ENCODE peak calls at places on chromosomes 11 and 22, in seven cellular contexts. F, C, E, V, S, N and G are unnamed samples.

GRCh38 chr11:122900803-122901202 is 18.2 kb downstream of the JHY start:
- DNase-seq in N (no peak), F (no peak), E (no peak), C (peak; percentile 28), S (no peak), V (no peak), G (no peak)

GRCh38 chr22:38074181-38075104 is 9.5 kb downstream of the SLC16A8 start:
- DNase-seq in E (no peak), C (peak; percentile 41), N (no peak), V (no peak), S (no peak), F (no peak), G (no peak)

GRCh38 chr11:83191491-83191890 is 2.0 kb upstream of the ANKRD42 start:
- DNase-seq in S (no peak), E (no peak), C (no peak), V (no peak), N (no peak), F (no peak), G (no peak)

GRCh38 chr11:19728436-19728835 is 15.8 kb downstream of the NAV2 start:
- DNase-seq in E (no peak), F (no peak), S (no peak), N (no peak), C (peak; percentile 80), V (no peak), G (no peak)

GRCh38 chr11:129593098-129593497 is 217.4 kb downstream of the BARX2 start:
- DNase-seq in N (no peak), C (no peak), V (no peak), F (no peak), S (peak; percentile 44), E (no peak), G (no peak)

GRCh38 chr11:19931141-19931767 is 218.6 kb downstream of the NAV2 start:
- DNase-seq in E (no peak), F (no peak), V (no peak), C (no peak), S (no peak), N (no peak), G (no peak)

GRCh38 chr11:94768602-94769511 is 701 bp downstream of the AMOTL1 start:
- DNase-seq in F (no peak), V (no peak), C (peak; percentile 49), E (peak; percentile 51), N (no peak), S (peak; percentile 42), G (no peak)

GRCh38 chr11:57360991-57361390 is 20.0 kb downstream of the PRG3 start:
- DNase-seq in C (no peak), E (no peak), F (no peak), N (no peak), V (no peak), S (no peak), G (no peak)

GRCh38 chr11:3207530-3208189 is 11.0 kb downstream of the MRGPRG start:
- DNase-seq in C (no peak), S (no peak), N (no peak), F (no peak), V (no peak), E (no peak), G (no peak)

GRCh38 chr11:61126266-61126665 is 24.0 kb downstream of the CD5 start:
- DNase-seq in S (no peak), E (peak; percentile 82), C (no peak), F (no peak), V (no peak), N (no peak), G (no peak)

GRCh38 chr11:102971766-102972165 is 16.2 kb upstream of the MMP13 start:
- DNase-seq in N (no peak), F (no peak), V (no peak), E (no peak), S (no peak), C (peak; percentile 20), G (no peak)

GRCh38 chr11:116840746-116841296 is 3.4 kb upstream of the APOA1 start:
- DNase-seq in E (peak; percentile 10), V (no peak), F (no peak), C (no peak), S (no peak), N (no peak), G (no peak)

GRCh38 chr11:121520243-121521144 is 67.7 kb upstream of the SORL1-AS1 start:
- DNase-seq in F (no peak), E (no peak), S (no peak), N (no peak), V (no peak), C (peak; percentile 89), G (no peak)

GRCh38 chr11:123228489-123229163 is 33.6 kb upstream of the CLMP start:
- DNase-seq in N (no peak), E (no peak), S (no peak), V (no peak), C (no peak), F (no peak), G (no peak)

GRCh38 chr11:71326328-71326940 is 74.1 kb upstream of the SHANK2 start:
- DNase-seq in E (no peak), V (no peak), N (no peak), S (no peak), F (no peak), C (no peak), G (no peak)

GRCh38 chr11:18987454-18988231 is 48.4 kb upstream of the MRGPRX1 start:
- DNase-seq in C (peak; percentile 43), V (no peak), F (no peak), S (no peak), E (no peak), N (no peak), G (no peak)

GRCh38 chr11:127023991-127024390 is 23.4 kb upstream of the KIRREL3 start:
- DNase-seq in N (no peak), V (no peak), F (peak; percentile 37), E (no peak), S (no peak), C (no peak), G (no peak)

GRCh38 chr11:114036156-114036811 is 23.2 kb upstream of the ZBTB16 start:
- DNase-seq in N (peak; percentile 26), V (peak; percentile 84), S (peak; percentile 90), F (peak; percentile 72), C (peak; percentile 18), E (peak; percentile 84), G (peak; percentile 51)

GRCh38 chr11:62542111-62542745 is 4.4 kb downstream of the AHNAK start:
- DNase-seq in E (no peak), F (no peak), C (peak; percentile 23), S (no peak), V (no peak), N (no peak), G (no peak)
- H3K4me1 ChIP-seq in E (peaks cover 46% of the 10 kb centered on the region), F (peaks cover 75% of the 10 kb centered on the region), C (peaks cover 45% of the 10 kb centered on the region), S (peaks cover 13% of the 10 kb centered on the region), V (peaks cover 3% of the 10 kb centered on the region), N (peaks cover 38% of the 10 kb centered on the region), G (peaks cover 77% of the 10 kb centered on the region)

DNA sequence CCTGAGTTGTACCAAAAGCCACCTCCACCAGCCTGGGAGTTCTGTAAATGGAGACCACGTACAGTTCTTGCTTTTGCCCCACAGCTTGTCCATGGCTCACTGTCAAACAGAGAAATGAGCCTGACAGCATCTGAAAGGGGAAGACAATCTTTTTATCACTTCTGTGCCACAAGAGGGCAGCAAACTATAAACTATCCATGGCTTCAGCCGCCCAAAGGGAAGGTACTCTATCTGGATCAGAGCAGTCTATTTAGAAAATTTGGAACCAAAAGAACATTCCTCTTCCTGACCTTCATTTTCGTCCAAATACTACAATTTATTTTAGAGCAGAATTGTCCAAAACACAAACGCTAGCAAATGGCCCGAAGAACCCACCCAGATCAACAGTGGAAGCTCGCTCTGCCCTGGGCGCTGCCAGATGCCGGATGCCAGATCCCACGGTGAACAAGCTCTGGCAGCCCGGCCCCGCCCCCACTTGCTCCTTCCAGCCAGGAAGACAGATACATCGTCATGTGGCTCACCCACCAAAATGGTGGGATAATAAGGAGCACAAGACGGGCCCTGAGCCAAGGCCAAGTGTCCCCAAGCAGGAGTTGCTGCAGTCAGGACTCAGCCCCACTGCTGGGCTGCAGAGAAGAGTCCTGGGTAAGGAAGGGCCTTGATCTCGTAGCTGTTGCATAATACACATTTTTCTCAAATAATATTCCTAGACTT is 23.9 kb upstream of the SCGB1A1 start:
- DNase-seq in N (peak; percentile 69), V (peak; percentile 50), E (peak; percentile 89), C (peak; percentile 80), S (peak; percentile 69), F (peak; percentile 83), G (peak; percentile 63)
- H3K4me1 ChIP-seq in N (no peaks in the 10 kb centered on the region), V (peaks cover 5% of the 10 kb centered on the region), E (peaks cover 24% of the 10 kb centered on the region), C (peaks cover 15% of the 10 kb centered on the region), S (no peaks in the 10 kb centered on the region), F (peaks cover 37% of the 10 kb centered on the region), G (peaks cover 24% of the 10 kb centered on the region)

GRCh38 chr11:36450391-36450714 is 59.7 kb downstream of the TRAF6 start:
- DNase-seq in S (no peak), N (no peak), E (no peak), V (no peak), C (no peak), F (no peak), G (no peak)
- H3K4me1 ChIP-seq in S (no peaks in the 10 kb centered on the region), N (peaks cover 9% of the 10 kb centered on the region), E (peaks cover 19% of the 10 kb centered on the region), V (peaks cover 4% of the 10 kb centered on the region), C (peaks cover 30% of the 10 kb centered on the region), F (peaks cover 35% of the 10 kb centered on the region), G (peaks cover 54% of the 10 kb centered on the region)

GRCh38 chr11:130624946-130625345 is 176.5 kb downstream of the ADAMTS15 start:
- DNase-seq in N (no peak), S (no peak), E (no peak), F (no peak), V (no peak), C (no peak), G (no peak)

GRCh38 chr11:130622126-130622525 is 173.7 kb downstream of the ADAMTS15 start:
- DNase-seq in S (no peak), V (no peak), E (no peak), F (no peak), C (no peak), N (no peak), G (no peak)

GRCh38 chr11:130625907-130626306 is 177.5 kb downstream of the ADAMTS15 start:
- DNase-seq in N (no peak), V (no peak), C (no peak), F (no peak), E (no peak), S (no peak), G (no peak)

GRCh38 chr11:130620566-130620965 is 172.1 kb downstream of the ADAMTS15 start:
- DNase-seq in N (no peak), C (no peak), V (no peak), S (no peak), F (no peak), E (no peak), G (no peak)

DNA sequence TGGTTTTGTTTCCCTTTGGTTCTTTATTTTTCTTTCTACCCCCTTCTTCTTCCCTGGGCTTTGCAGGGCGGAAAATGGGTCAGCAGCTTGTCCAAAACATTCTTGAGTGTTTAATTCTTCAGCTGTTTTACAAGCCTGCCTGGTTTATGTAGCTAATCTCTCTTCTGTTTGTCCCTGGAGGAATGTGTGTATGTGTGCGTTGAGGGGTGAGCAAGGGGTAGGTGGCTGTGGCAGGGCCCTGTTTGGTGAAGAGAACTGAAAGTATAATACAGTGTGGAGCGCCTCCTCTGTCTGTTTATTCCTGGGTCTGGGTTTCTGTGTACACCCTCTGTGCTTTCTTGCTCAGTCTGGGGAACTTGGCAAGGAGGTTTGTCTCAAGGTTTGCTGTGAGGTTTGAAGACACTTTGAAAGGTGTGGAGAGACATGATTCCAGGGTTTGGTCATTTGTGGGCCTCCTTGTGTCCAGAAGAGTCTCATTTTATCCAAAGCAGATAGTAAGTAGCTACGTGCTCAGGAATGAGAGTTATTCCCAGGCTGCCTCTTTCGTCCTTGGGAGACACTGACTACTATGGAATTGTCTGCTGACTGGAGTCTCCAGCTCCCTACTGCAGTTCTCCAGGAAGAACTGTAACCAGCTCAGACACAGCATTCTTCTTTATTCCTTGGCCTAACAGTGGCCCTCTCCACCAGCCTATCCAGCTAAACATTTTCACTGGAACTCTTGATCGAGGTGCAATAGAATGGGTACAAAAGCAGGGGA is 175.6 kb downstream of the ADAMTS15 start:
- DNase-seq in C (peak; percentile 28), E (no peak), F (no peak), S (no peak), V (no peak), N (no peak), G (no peak)
- H3K4me1 ChIP-seq in C (peaks cover 12% of the 10 kb centered on the region), E (peaks cover 2% of the 10 kb centered on the region), F (no peaks in the 10 kb centered on the region), S (no peaks in the 10 kb centered on the region), V (no peaks in the 10 kb centered on the region), N (no peaks in the 10 kb centered on the region), G (no peaks in the 10 kb centered on the region)

GRCh38 chr22:49368976-49369725 is 458.5 kb downstream of the BRD1 start:
- DNase-seq in S (no peak), N (no peak), E (no peak), F (peak; percentile 33), V (no peak), C (no peak), G (no peak)
- H3K4me1 ChIP-seq in S (no peaks in the 10 kb centered on the region), N (peaks cover 10% of the 10 kb centered on the region), E (no peaks in the 10 kb centered on the region), F (peaks cover 4% of the 10 kb centered on the region), V (no peaks in the 10 kb centered on the region), C (no peaks in the 10 kb centered on the region), G (no peaks in the 10 kb centered on the region)